ENCODE peak calls at places on chromosomes 7 and 10, in six cellular contexts. Z, N, E, Q, Y and F are unnamed samples.

GRCh38 chr10:80581469-80581835 is 43.8 kb downstream of the SH2D4B start:
- DNase-seq in Y (peak), Z (no peak), N (no peak), Q (no peak), E (no peak), F (no peak)

GRCh38 chr7:70092314-70093303 is 494.3 kb downstream of the AUTS2 start:
- DNase-seq in E (no peak), Z (peak), Q (no peak), N (no peak), Y (no peak), F (no peak)

GRCh38 chr7:37988721-37989650 is 68.5 kb downstream of the EPDR1 start:
- DNase-seq in N (no peak), Z (no peak), Y (no peak), E (no peak), Q (no peak), F (no peak)

GRCh38 chr10:11724938-11725776 is 17.0 kb upstream of the ECHDC3 start:
- DNase-seq in E (no peak), N (peak), Z (peak), Q (peak), Y (no peak), F (peak)

GRCh38 chr10:74585231-74586087 is 240.9 kb upstream of the KAT6B start:
- DNase-seq in E (no peak), Q (no peak), N (peak), Z (peak), Y (no peak), F (peak)

GRCh38 chr10:31317652-31318381 is 1.2 kb upstream of the ZEB1 start:
- DNase-seq in Q (no peak), Y (no peak), Z (no peak), N (no peak), E (no peak), F (no peak)

GRCh38 chr10:4020651-4021050 is 235.6 kb upstream of the KLF6 start:
- DNase-seq in Z (no peak), Q (no peak), E (no peak), N (no peak), Y (no peak), F (no peak)

GRCh38 chr10:17671307-17671706 is 27.4 kb downstream of the STAM start:
- DNase-seq in Z (no peak), E (no peak), Y (no peak), Q (no peak), N (no peak), F (peak)

GRCh38 chr7:78434281-78434680 is 635.7 kb downstream of the PHTF2 start:
- DNase-seq in N (no peak), Z (no peak), E (no peak), Y (no peak), Q (no peak), F (peak)

GRCh38 chr7:7236041-7236440 is 53.7 kb downstream of the C1GALT1 start:
- DNase-seq in Z (no peak), N (no peak), Q (no peak), Y (no peak), E (no peak), F (no peak)

GRCh38 chr7:131235489-131236317 is 92.0 kb upstream of the MKLN1 start:
- DNase-seq in N (peak), Z (peak), Y (no peak), Q (no peak), E (no peak), F (peak)

GRCh38 chr10:78194539-78195402 is 161.1 kb downstream of the RPS24 start:
- DNase-seq in Z (peak), N (no peak), Y (no peak), Q (no peak), E (no peak), F (peak)

GRCh38 chr10:3886191-3886590 is 101.2 kb upstream of the KLF6 start:
- DNase-seq in E (peak), Z (peak), Y (peak), Q (no peak), N (peak), F (peak)

GRCh38 chr7:106139253-106140251 is 27.4 kb upstream of the SYPL1 start:
- DNase-seq in N (peak), Q (no peak), E (no peak), Z (peak), Y (no peak), F (no peak)

GRCh38 chr10:124011464-124011863 is 81.9 kb downstream of the CHST15 start:
- DNase-seq in Y (no peak), Z (no peak), Q (no peak), N (no peak), E (no peak), F (peak)

GRCh38 chr7:7982904-7983303 is 14.3 kb downstream of the GLCCI1 start:
- DNase-seq in N (no peak), Y (no peak), Z (no peak), Q (no peak), E (no peak), F (no peak)

DNA sequence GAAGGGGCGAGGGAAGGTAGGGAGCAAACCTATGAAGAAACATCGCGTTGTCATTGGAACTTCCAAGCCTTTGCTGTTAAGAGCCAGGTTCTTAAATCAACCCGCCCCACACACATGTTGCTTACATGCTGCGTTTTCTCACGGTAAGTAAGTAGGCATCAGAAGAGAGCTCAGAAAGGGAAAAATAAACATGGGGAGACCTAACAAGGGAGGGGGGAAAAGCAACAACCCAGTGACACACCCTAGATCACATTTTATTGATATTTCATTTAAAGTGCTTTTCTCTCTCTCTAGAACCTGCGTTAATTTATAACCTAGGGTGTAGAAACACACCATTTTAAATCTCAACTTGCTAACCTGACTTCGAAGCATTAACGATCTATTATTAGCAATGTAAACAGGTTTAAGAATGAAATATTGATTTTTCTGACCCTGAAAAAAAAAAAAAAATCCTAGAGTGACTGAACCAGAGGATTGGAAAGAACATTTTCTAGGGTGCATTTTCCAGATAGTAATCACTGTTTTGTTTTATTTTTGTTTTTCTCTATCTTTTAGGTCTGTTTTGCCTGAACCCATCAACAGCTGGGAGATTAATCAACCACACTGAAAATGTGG is 3.2 kb downstream of the HOXA2 start:
- DNase-seq in Y (no peak), Z (peak), Q (peak), N (peak), E (no peak), F (peak)
- H3K23ac ChIP-seq in Y (no peak), Z (peak), Q (no peak), N (no peak), E (no peak), F (no peak)

DNA sequence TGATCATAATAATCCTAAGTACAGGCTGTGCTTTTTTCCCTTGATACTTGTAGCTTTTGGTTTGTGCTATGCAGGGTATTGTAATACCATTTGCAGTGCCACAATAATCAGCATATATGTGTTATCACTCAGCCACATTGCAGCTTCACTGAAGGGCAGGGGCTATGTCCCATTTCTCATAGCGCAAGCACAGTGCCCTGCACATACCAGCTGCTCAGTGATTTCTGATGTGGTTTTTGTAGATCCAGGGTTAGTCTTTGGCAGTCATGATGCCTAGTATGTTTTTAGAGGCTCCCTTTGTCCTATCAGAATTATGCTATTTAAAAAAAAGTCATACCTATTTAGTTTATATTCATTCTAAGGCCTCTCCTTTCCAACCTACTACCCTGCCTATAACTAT is 25.8 kb downstream of the MET start:
- DNase-seq in Q (no peak), N (no peak), E (no peak), Y (no peak), Z (no peak), F (no peak)
- H3K23ac ChIP-seq in Q (no peak), N (no peak), E (no peak), Y (no peak), Z (no peak), F (no peak)

DNA sequence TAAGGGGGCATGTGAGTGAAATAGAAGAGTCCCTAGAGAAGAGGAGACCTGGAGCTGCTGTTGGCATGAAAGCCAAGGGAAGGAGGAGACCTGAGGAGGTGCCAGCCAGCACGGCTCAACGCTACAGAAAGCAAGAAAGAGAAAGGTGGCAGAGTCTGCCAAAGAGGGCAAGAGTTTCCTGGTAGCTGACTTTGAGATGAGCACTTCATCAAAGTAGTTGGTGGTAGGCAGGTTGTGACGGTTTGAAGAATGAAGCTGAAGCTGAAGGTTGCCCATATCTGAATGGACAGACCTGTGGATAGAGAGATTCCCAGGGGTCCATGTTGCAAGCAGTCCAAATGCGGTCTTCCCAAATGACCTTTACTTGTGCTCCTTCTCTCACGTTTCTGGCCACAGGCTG is 43.9 kb downstream of the HIF1AN start:
- DNase-seq in E (no peak), Y (no peak), Q (no peak), N (no peak), Z (no peak), F (no peak)
- H3K23ac ChIP-seq in E (no peak), Y (no peak), Q (no peak), N (no peak), Z (no peak), F (no peak)

DNA sequence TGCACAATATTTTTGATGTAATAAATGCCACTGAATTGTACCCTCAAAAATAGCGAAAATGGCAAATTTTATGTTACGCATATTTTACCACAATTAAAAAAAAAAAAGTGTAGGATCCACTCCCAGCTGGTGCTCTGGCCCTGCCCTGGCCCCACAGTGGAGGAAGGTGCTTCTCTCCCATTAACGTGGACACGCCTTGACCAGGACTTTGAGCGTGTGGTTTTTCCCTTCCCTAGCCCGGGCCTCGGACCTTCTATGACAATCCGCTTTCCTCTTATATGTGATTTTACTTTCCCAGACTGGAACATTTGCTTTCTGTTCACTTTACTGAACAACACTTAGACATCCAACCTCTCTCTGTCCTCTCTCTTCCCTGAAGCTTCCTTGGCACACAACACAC is 29.7 kb upstream of the OCM start:
- DNase-seq in Z (no peak), E (no peak), N (no peak), Q (no peak), Y (no peak), F (no peak)
- H3K23ac ChIP-seq in Z (no peak), E (no peak), N (no peak), Q (no peak), Y (no peak), F (peak)

GRCh38 chr10:98369801-98370200 is 45.2 kb downstream of the PYROXD2 start:
- DNase-seq in N (no peak), Y (no peak), E (no peak), Z (no peak), Q (no peak), F (no peak)
- H3K23ac ChIP-seq in N (no peak), Y (no peak), E (no peak), Z (no peak), Q (no peak), F (no peak)